ENCODE peak calls at places on chromosomes 5 and 9, in ten cellular contexts. A is A549, W is transverse colon, Y is heart right ventricle, Q is stomach, I is endothelial cell, D is tibial nerve, R is neural progenitor cell, F is HCT116, S is uterus. X is an unnamed sample.

GRCh38 chr5:134240421-134240962 is 14.6 kb upstream of the PPP2CA start:
- DNase-seq in F (no peak), W (no peak), I (no peak), R (peak), Q (no peak), Y (no peak), D (no peak), S (no peak), A (no peak), X (peak)

GRCh38 chr9:130196643-130197042 is 24.4 kb downstream of the NCS1 start:
- DNase-seq in Q (peak), R (no peak), F (no peak), W (no peak), S (no peak), A (no peak), I (no peak), D (no peak), Y (no peak), X (no peak)

GRCh38 chr9:121085661-121086060 is 10.9 kb downstream of the CNTRL start:
- DNase-seq in F (no peak), I (no peak), A (no peak), W (no peak), Y (no peak), D (no peak), R (no peak), S (no peak), Q (no peak), X (no peak)

GRCh38 chr9:133731876-133732321 is 6.3 kb downstream of the SARDH start:
- DNase-seq in W (no peak), S (no peak), R (peak), A (peak), Q (peak), Y (no peak), F (peak), I (no peak), D (no peak), X (peak)

GRCh38 chr9:16247188-16247875 is 623.1 kb downstream of the BNC2 start:
- DNase-seq in W (no peak), I (no peak), Q (no peak), A (peak), Y (no peak), F (no peak), D (no peak), R (no peak), S (no peak), X (no peak)

GRCh38 chr9:91182429-91182828 is 179.3 kb downstream of the AUH start:
- DNase-seq in F (no peak), Q (peak), I (no peak), Y (no peak), R (no peak), A (no peak), D (no peak), S (no peak), W (no peak), X (peak)

GRCh38 chr5:94217216-94217615 is 401.2 kb downstream of the KIAA0825 start:
- DNase-seq in S (no peak), R (no peak), D (no peak), I (no peak), Q (no peak), W (no peak), A (no peak), Y (no peak), F (no peak), X (no peak)

GRCh38 chr9:126756238-126756637 is 48.6 kb upstream of the ZBTB43 start:
- DNase-seq in D (no peak), S (no peak), I (no peak), Y (no peak), Q (no peak), W (no peak), F (no peak), R (no peak), A (no peak), X (peak)

GRCh38 chr5:96807099-96807654 is 568 bp downstream of the ERAP1 start:
- DNase-seq in R (peak), W (peak), D (peak), Y (peak), Q (peak), I (peak), S (peak), A (peak), F (no peak), X (peak)

GRCh38 chr9:97372580-97372979 is 39.3 kb upstream of the TDRD7 start:
- DNase-seq in S (no peak), Y (no peak), Q (no peak), W (no peak), A (no peak), I (no peak), F (no peak), D (no peak), R (no peak), X (no peak)

GRCh38 chr5:181241393-181241975 is 2.2 kb downstream of the RACK1 start:
- DNase-seq in D (no peak), F (no peak), R (no peak), Q (no peak), Y (no peak), A (no peak), S (no peak), I (no peak), W (no peak), X (no peak)

GRCh38 chr5:33091571-33092363 is 349.0 kb upstream of the TARS1 start:
- DNase-seq in D (no peak), F (no peak), R (no peak), A (no peak), Q (no peak), S (no peak), Y (no peak), W (no peak), I (no peak), X (no peak)

GRCh38 chr5:56735845-56736641 is 79.3 kb upstream of the MAP3K1 start:
- DNase-seq in F (no peak), Y (no peak), I (no peak), A (no peak), W (no peak), S (no peak), R (no peak), D (no peak), Q (no peak), X (no peak)

GRCh38 chr9:38620483-38621433 is at the start of gene ANKRD18A:
- DNase-seq in F (peak), W (peak), Y (peak), A (peak), I (peak), R (peak), S (no peak), D (no peak), Q (peak), X (peak)

GRCh38 chr5:93585054-93585751 is 2.2 kb downstream of the NR2F1 start:
- DNase-seq in Q (no peak), D (no peak), I (no peak), A (no peak), Y (no peak), F (no peak), W (no peak), R (peak), S (peak), X (no peak)

GRCh38 chr9:17810728-17811634 is 232.1 kb downstream of the SH3GL2 start:
- DNase-seq in W (peak), F (peak), D (peak), Q (peak), I (peak), S (peak), A (peak), Y (no peak), R (peak), X (no peak)

GRCh38 chr9:84371737-84372136 is 31.2 kb upstream of the SLC28A3 start:
- DNase-seq in Q (no peak), F (no peak), Y (no peak), I (no peak), S (no peak), W (no peak), D (peak), A (no peak), R (no peak), X (no peak)

GRCh38 chr5:172412724-172413260 is 41.5 kb downstream of the SH3PXD2B start:
- DNase-seq in Q (peak), A (no peak), R (no peak), Y (peak), I (no peak), D (peak), F (no peak), W (peak), S (peak), X (peak)

GRCh38 chr5:37283214-37283820 is 34.1 kb upstream of the CPLANE1 start:
- DNase-seq in I (no peak), S (no peak), R (no peak), Y (no peak), A (no peak), Q (no peak), D (no peak), F (no peak), W (no peak), X (no peak)

GRCh38 chr5:107384256-107384655 is 286.5 kb downstream of the EFNA5 start:
- DNase-seq in Y (no peak), S (no peak), I (no peak), F (no peak), D (no peak), A (no peak), Q (no peak), R (no peak), W (no peak), X (no peak)

GRCh38 chr5:139636975-139637408 is 11.2 kb upstream of the CXXC5 start:
- DNase-seq in S (no peak), Q (no peak), D (no peak), I (no peak), F (no peak), R (no peak), Y (no peak), W (no peak), A (no peak), X (no peak)

GRCh38 chr9:18473551-18474279 is at the start of gene ADAMTSL1:
- DNase-seq in I (peak), D (peak), A (no peak), R (peak), Q (peak), F (no peak), S (peak), Y (peak), W (peak), X (no peak)

GRCh38 chr5:76788362-76788761 is 30.5 kb upstream of the F2RL1 start:
- DNase-seq in W (peak), R (no peak), Y (no peak), S (no peak), I (peak), Q (peak), A (no peak), D (no peak), F (no peak), X (no peak)

GRCh38 chr5:170250810-170251317 is 18.1 kb downstream of the C5orf58 start:
- DNase-seq in S (no peak), Q (no peak), I (no peak), R (no peak), W (no peak), Y (no peak), D (no peak), F (no peak), A (no peak), X (no peak)

GRCh38 chr5:65475336-65475735 is 6.4 kb downstream of the ADAMTS6 start:
- DNase-seq in S (no peak), I (no peak), Q (no peak), Y (no peak), D (no peak), F (no peak), W (no peak), A (no peak), R (no peak), X (no peak)

GRCh38 chr9:91572044-91572443 is 148.4 kb upstream of the NFIL3 start:
- DNase-seq in D (no peak), I (no peak), F (no peak), A (no peak), W (no peak), Y (no peak), Q (no peak), S (no peak), R (peak), X (no peak)

GRCh38 chr5:10503997-10504761 is 59.7 kb upstream of the ANKRD33B start:
- DNase-seq in R (no peak), A (no peak), F (no peak), Q (no peak), D (no peak), Y (no peak), I (no peak), S (no peak), W (no peak), X (no peak)

GRCh38 chr5:132385321-132386105 is 16.0 kb downstream of the SLC22A5 start:
- DNase-seq in S (peak), I (peak), D (no peak), Y (no peak), R (peak), Q (peak), A (peak), F (no peak), W (peak), X (no peak)
- TF ChIP-seq CTCF in S (peak), I (peak), D (peak), Y (peak), R (peak), Q (peak), A (peak), F (peak), W (peak), X (peak)

GRCh38 chr9:87515086-87515485 is 17.4 kb downstream of the DAPK1 start:
- DNase-seq in Q (no peak), D (no peak), Y (no peak), W (no peak), I (no peak), S (no peak), R (no peak), A (no peak), F (no peak), X (peak)
- TF ChIP-seq CTCF in Q (no peak), D (no peak), Y (no peak), W (no peak), I (no peak), S (no peak), R (no peak), A (no peak), F (no peak), X (no peak)

GRCh38 chr9:96025995-96026572 is 150.6 kb downstream of the ERCC6L2 start:
- DNase-seq in A (no peak), D (no peak), S (no peak), Y (peak), W (no peak), Q (no peak), I (peak), R (peak), F (no peak), X (no peak)
- TF ChIP-seq CTCF in A (no peak), D (no peak), S (no peak), Y (peak), W (no peak), Q (no peak), I (peak), R (peak), F (peak), X (no peak)

GRCh38 chr9:95573463-95573862 is 56.7 kb upstream of the PTCH1 start:
- DNase-seq in Y (no peak), F (no peak), S (no peak), A (no peak), W (no peak), R (no peak), Q (no peak), I (no peak), D (no peak), X (no peak)

GRCh38 chr9:95575796-95576195 is 59.0 kb upstream of the PTCH1 start:
- DNase-seq in F (no peak), A (no peak), D (no peak), W (no peak), R (no peak), Q (no peak), S (no peak), I (no peak), Y (no peak), X (no peak)

GRCh38 chr9:95572370-95573151 is 55.8 kb upstream of the PTCH1 start:
- DNase-seq in W (no peak), Y (no peak), I (no peak), R (no peak), Q (no peak), D (peak), A (no peak), S (no peak), F (no peak), X (no peak)

GRCh38 chr9:95574866-95575553 is 58.2 kb upstream of the PTCH1 start:
- DNase-seq in Q (no peak), I (no peak), Y (no peak), F (no peak), R (no peak), A (no peak), S (no peak), D (no peak), W (no peak), X (no peak)

GRCh38 chr9:95574176-95574575 is 57.4 kb upstream of the PTCH1 start:
- DNase-seq in F (no peak), Y (no peak), Q (no peak), D (no peak), R (no peak), W (no peak), S (no peak), I (no peak), A (no peak), X (no peak)
- TF ChIP-seq CTCF in F (peak), Y (no peak), Q (no peak), D (no peak), R (no peak), W (no peak), S (no peak), I (no peak), A (peak), X (no peak)

GRCh38 chr9:26597542-26597941 is 295.1 kb downstream of the CAAP1 start:
- DNase-seq in A (no peak), Y (no peak), R (no peak), W (no peak), I (no peak), D (no peak), S (no peak), F (no peak), Q (no peak), X (no peak)
- TF ChIP-seq CTCF in A (no peak), Y (no peak), R (no peak), W (no peak), I (no peak), D (no peak), S (no peak), F (no peak), Q (no peak), X (no peak)

GRCh38 chr9:127886401-127886972 is 9.0 kb upstream of the AK1 start:
- DNase-seq in Y (no peak), S (peak), W (no peak), F (no peak), A (no peak), Q (no peak), D (no peak), R (no peak), I (no peak), X (no peak)

GRCh38 chr9:127885508-127886281 is 8.2 kb upstream of the AK1 start:
- DNase-seq in F (no peak), W (no peak), I (no peak), D (no peak), R (no peak), S (peak), A (no peak), Y (no peak), Q (no peak), X (no peak)

GRCh38 chr9:127884976-127885490 is 7.6 kb upstream of the AK1 start:
- DNase-seq in S (peak), Y (no peak), R (no peak), A (no peak), F (no peak), D (no peak), I (no peak), W (no peak), Q (no peak), X (no peak)

GRCh38 chr9:127890053-127890452 is 9.3 kb downstream of the ST6GALNAC6 start:
- DNase-seq in D (no peak), R (no peak), Q (no peak), I (no peak), Y (no peak), W (no peak), F (no peak), A (no peak), S (no peak), X (no peak)

DNA sequence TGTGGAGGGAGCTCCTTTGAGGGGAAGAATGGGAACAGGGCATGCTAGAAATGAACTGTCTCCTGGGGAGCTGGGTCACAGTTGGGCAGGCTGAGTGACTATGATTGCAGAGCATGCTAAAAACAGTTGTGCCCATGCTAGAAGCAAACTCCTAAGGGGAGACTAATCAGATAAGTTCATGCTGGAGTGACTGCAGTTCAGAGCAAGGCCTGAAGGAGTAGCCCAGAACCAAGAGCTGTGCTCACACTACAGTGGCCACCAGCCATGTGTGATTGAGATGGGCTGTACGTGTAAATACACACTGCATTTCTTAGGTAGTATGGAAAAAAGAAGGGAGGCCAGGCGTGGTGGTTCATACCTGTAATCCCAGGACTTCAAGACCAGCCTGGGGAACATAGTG is 10.3 kb upstream of the AK1 start:
- DNase-seq in Y (no peak), F (no peak), S (no peak), D (no peak), A (no peak), R (no peak), W (no peak), I (peak), Q (no peak), X (no peak)
- TF ChIP-seq CTCF in Y (no peak), F (peak), S (no peak), D (no peak), A (no peak), R (no peak), W (no peak), I (peak), Q (no peak), X (peak)

DNA sequence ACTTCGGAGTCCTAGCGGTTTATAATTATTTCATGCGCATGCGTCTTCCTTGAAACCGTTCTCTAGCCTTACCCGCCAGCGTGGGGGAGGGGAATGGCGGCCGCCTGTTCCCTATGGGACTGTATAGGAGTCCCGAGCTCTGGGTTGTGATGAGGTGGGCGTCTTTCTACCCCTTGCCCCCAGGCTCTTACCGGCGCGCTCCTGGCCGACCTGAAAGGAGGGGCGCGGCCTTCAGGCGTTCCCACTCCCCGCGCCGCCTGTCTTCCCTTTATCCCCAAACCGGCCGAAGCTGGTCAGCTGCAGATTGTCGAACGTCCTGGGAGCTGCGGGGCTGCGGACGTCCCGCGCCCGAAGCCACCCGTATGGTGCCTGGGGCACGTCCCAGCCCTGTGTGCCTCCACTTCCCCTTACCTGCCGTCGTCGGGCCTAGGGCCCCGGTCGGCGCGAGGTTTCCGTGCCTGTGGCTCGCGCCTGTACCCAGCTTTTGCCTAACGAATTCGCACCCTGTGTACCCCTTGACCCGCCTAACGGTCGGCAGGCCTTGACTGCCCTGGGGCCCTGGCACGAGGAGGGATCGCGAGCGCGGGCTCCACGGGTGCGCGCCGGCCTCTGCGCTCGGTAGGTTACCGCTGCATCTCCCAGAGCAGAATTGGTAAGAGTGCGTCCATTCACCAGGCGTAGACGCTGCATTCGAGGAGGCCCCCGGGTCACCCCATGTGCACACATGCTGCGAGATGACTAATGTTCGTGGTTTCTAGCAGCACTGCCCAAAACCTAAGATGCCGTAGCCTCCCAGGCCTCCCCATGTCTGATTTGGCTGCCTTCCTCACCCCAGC is 653 bp upstream of the HNRNPH1 start:
- DNase-seq in D (no peak), Q (no peak), A (no peak), I (no peak), W (peak), Y (no peak), R (peak), S (peak), F (no peak), X (no peak)
- TF ChIP-seq CTCF in D (no peak), Q (no peak), A (no peak), I (no peak), W (peak), Y (no peak), R (no peak), S (no peak), F (no peak), X (no peak)

GRCh38 chr5:68261174-68262021 is 45.8 kb downstream of the PIK3R1 start:
- DNase-seq in F (no peak), Y (no peak), W (no peak), A (no peak), I (no peak), Q (no peak), R (no peak), S (peak), D (no peak), X (no peak)
- TF ChIP-seq CTCF in F (peak), Y (no peak), W (peak), A (no peak), I (no peak), Q (no peak), R (peak), S (peak), D (no peak), X (peak)

X was measured in osteocyte.